ENCODE peak calls at places on chromosome 9, in four cellular contexts. One of them, this sample, is unnamed.

GRCh38 chr9:79708541-79708940 is 136.8 kb downstream of the TLE4 start:
- DNase-seq in GM12891: no peak
- DNase-seq in K562: no peak
- DNase-seq in GM12878: no peak
- DNase-seq in this sample: no peak

GRCh38 chr9:33024126-33024965 is 727 bp upstream of the DNAJA1 start:
- DNase-seq in GM12878: no peak
- DNase-seq in GM12891: no peak
- DNase-seq in K562: no peak
- DNase-seq in this sample: peak

GRCh38 chr9:120650352-120650751 is 63.9 kb downstream of the MEGF9 start:
- DNase-seq in GM12878: no peak
- DNase-seq in K562: no peak
- DNase-seq in GM12891: no peak
- DNase-seq in this sample: no peak

GRCh38 chr9:70218767-70219166 is 40.0 kb upstream of the SMC5 start:
- DNase-seq in K562: no peak
- DNase-seq in GM12878: no peak
- DNase-seq in GM12891: no peak
- DNase-seq in this sample: no peak

GRCh38 chr9:116905131-116905724 is 218.1 kb downstream of the TRIM32 start:
- DNase-seq in GM12878: no peak
- DNase-seq in K562: no peak
- DNase-seq in GM12891: no peak
- DNase-seq in this sample: no peak

GRCh38 chr9:103627731-103628130 is 466.4 kb upstream of the SMC2 start:
- DNase-seq in K562: no peak
- DNase-seq in GM12878: no peak
- DNase-seq in GM12891: no peak
- DNase-seq in this sample: no peak

GRCh38 chr9:69036319-69036718 is 767 bp downstream of the FXN start:
- DNase-seq in K562: peak
- DNase-seq in GM12891: no peak
- DNase-seq in GM12878: no peak
- DNase-seq in this sample: peak

GRCh38 chr9:95506438-95506691 is 10.4 kb downstream of the PTCH1 start:
- DNase-seq in GM12891: no peak
- DNase-seq in GM12878: no peak
- DNase-seq in K562: peak
- DNase-seq in this sample: no peak

GRCh38 chr9:136133191-136133958 is 14.7 kb upstream of the TMEM250 start:
- DNase-seq in K562: peak
- DNase-seq in GM12891: peak
- DNase-seq in GM12878: no peak
- DNase-seq in this sample: peak

GRCh38 chr9:77929942-77930341 is 101.7 kb downstream of the GNAQ start:
- DNase-seq in GM12878: no peak
- DNase-seq in GM12891: no peak
- DNase-seq in K562: no peak
- DNase-seq in this sample: no peak
- TF ChIP-seq SPI1 in GM12878: no peak
- TF ChIP-seq SPI1 in GM12891: no peak
- TF ChIP-seq SPI1 in K562: no peak
- TF ChIP-seq SPI1 in this sample: no peak

GRCh38 chr9:129617167-129617566 is 3.7 kb downstream of the C9orf50 start:
- DNase-seq in K562: no peak
- DNase-seq in GM12878: no peak
- DNase-seq in GM12891: no peak
- DNase-seq in this sample: no peak
- TF ChIP-seq SPI1 in K562: no peak
- TF ChIP-seq SPI1 in GM12878: no peak
- TF ChIP-seq SPI1 in GM12891: no peak
- TF ChIP-seq SPI1 in this sample: no peak

DNA sequence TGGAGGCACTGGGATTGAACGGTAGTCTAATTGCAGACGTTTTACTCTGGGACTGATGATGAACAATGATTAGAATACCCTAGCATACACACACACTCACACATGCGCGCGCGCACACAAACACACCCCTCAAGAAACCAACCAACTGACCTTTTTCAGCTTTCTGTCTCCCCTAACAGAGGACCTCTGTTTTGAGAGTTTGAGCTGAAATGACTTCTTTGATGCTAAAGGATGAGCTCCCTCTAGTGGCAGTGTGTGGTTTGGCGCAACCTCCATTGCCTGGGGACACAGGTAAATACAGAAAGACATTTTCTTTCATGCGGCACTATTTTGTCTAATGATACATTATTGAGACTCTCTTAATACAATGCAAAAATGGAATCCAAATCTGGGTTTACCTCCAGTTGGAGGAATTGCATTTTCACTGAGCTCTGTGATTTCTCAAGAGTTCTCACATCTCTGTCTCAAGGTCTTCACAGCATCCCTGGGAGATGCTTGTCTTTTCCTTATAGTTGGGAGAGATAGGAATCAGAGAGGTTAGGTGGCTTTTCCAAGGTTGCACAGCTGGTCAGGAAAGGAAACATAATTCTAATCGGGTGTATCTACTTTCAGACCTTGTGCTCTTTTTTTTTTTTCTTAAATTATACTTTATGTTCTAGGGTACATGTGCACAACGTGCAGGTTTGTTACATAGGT is 187.5 kb downstream of the TMEM38B start:
- DNase-seq in K562: peak
- DNase-seq in GM12878: peak
- DNase-seq in GM12891: no peak
- DNase-seq in this sample: peak
- TF ChIP-seq SPI1 in K562: no peak
- TF ChIP-seq SPI1 in GM12878: no peak
- TF ChIP-seq SPI1 in GM12891: no peak
- TF ChIP-seq SPI1 in this sample: no peak

GRCh38 chr9:99303177-99303576 is 81.1 kb downstream of the SEC61B start:
- DNase-seq in GM12891: no peak
- DNase-seq in GM12878: no peak
- DNase-seq in K562: no peak
- DNase-seq in this sample: peak
- TF ChIP-seq SPI1 in GM12891: no peak
- TF ChIP-seq SPI1 in GM12878: no peak
- TF ChIP-seq SPI1 in K562: no peak
- TF ChIP-seq SPI1 in this sample: peak

GRCh38 chr9:28365020-28365640 is 791.8 kb upstream of the C9orf72 start:
- DNase-seq in GM12891: no peak
- DNase-seq in K562: no peak
- DNase-seq in GM12878: no peak
- DNase-seq in this sample: no peak
- TF ChIP-seq SPI1 in GM12891: no peak
- TF ChIP-seq SPI1 in K562: no peak
- TF ChIP-seq SPI1 in GM12878: no peak
- TF ChIP-seq SPI1 in this sample: no peak

GRCh38 chr9:124220551-124221451 is 36.9 kb upstream of the NEK6 start:
- DNase-seq in K562: no peak
- DNase-seq in GM12891: no peak
- DNase-seq in GM12878: no peak
- DNase-seq in this sample: peak
- TF ChIP-seq SPI1 in K562: no peak
- TF ChIP-seq SPI1 in GM12891: no peak
- TF ChIP-seq SPI1 in GM12878: no peak
- TF ChIP-seq SPI1 in this sample: no peak

This sample was measured in HL-60.